ENCODE peak calls at places on chromosome 5, in ten cellular contexts. D is stromal cell of bone marrow; G is neural progenitor cell; F is H4; I is stimulated activated CD8-positive, alpha-beta memory T cell treated with anti-CD3 and anti-CD28 coated beads, Interleukin-4, amount 100 ng/mL, for 48 hours; J is NCI-H1417; X is cardiac muscle cell; O is activated CD8-positive, alpha-beta memory T cell treated with anti-CD3 and anti-CD28 coated beads, Interleukin-2, amount 50 U/mL, for 4 hours; N is GM19239; P is AML-193. Z is an unnamed sample.

GRCh38 chr5:74555991-74556390 is 84.5 kb downstream of the ENC1 start:
- DNase-seq in F (no peak), O (no peak), D (no peak), P (no peak), N (no peak), X (no peak), J (no peak), G (peak; percentile 33), I (no peak), Z (no peak)

GRCh38 chr5:63125862-63126261 is 547.2 kb downstream of the LRRC70 start:
- DNase-seq in N (no peak), J (peak; percentile 9), O (no peak), G (no peak), X (peak; percentile 71), I (no peak), P (peak; percentile 13), D (peak; percentile 25), F (peak; percentile 10), Z (no peak)

GRCh38 chr5:32339198-32339597 is 26.5 kb upstream of the MTMR12 start:
- DNase-seq in F (no peak), D (no peak), J (peak; percentile 54), N (no peak), I (no peak), G (peak; percentile 60), X (peak; percentile 14), O (no peak), P (no peak), Z (no peak)

GRCh38 chr5:151784141-151784540 is 12.4 kb downstream of the G3BP1 start:
- DNase-seq in J (no peak), I (no peak), N (no peak), G (no peak), P (no peak), O (no peak), X (no peak), F (no peak), D (no peak), Z (no peak)

GRCh38 chr5:93342563-93343061 is 238.4 kb downstream of the NR2F1-AS1 start:
- DNase-seq in X (no peak), P (no peak), I (no peak), N (no peak), D (no peak), O (no peak), G (no peak), F (no peak), J (peak; percentile 28), Z (no peak)

GRCh38 chr5:54725391-54726280 is 208.1 kb downstream of the SNX18 start:
- DNase-seq in D (no peak), N (no peak), F (no peak), J (no peak), I (no peak), O (no peak), G (no peak), X (no peak), P (no peak), Z (no peak)

GRCh38 chr5:102959055-102959454 is 160.9 kb downstream of the GIN1 start:
- DNase-seq in D (peak; percentile 94), O (no peak), P (no peak), I (no peak), F (peak; percentile 79), N (no peak), J (no peak), X (peak; percentile 85), G (no peak), Z (no peak)

GRCh38 chr5:152061095-152061494 is 136.4 kb upstream of the GLRA1 start:
- DNase-seq in F (no peak), O (no peak), I (no peak), D (no peak), J (no peak), G (no peak), X (no peak), P (no peak), N (no peak), Z (no peak)

GRCh38 chr5:95839658-95840057 is 17.1 kb upstream of the GLRX start:
- DNase-seq in J (no peak), G (no peak), X (no peak), P (no peak), N (no peak), I (no peak), F (no peak), O (no peak), D (no peak), Z (no peak)

GRCh38 chr5:176723440-176723839 is 76.2 kb downstream of the TSPAN17 start:
- DNase-seq in F (no peak), N (no peak), G (no peak), O (no peak), J (no peak), X (no peak), I (no peak), P (no peak), D (no peak), Z (no peak)